ENCODE peak calls at places on chromosome 12, in nine cellular contexts. S is psoas muscle; W is GM10248; O is foreskin fibroblast; I is OCI-LY7; Q is upper lobe of right lung; T is CD8-positive, alpha-beta T cell; R is uterus; J is GM13977. K is an unnamed sample.
A peak's percentile ranks its signal among the peaks of the same experiment; 100 is the strongest.

GRCh38 chr12:9098463-9099026 is 17.2 kb downstream of the A2M start:
- DNase-seq in J (no peak), W (no peak), T (no peak), R (no peak), I (no peak), O (no peak), S (no peak), Q (no peak), K (no peak)

GRCh38 chr12:100169345-100169744 is 26.7 kb upstream of the BLTP3B start:
- DNase-seq in Q (no peak), R (no peak), I (no peak), T (no peak), O (no peak), S (no peak), J (no peak), W (no peak), K (no peak)

GRCh38 chr12:31585271-31585670 is 5.7 kb downstream of the DENND5B start:
- DNase-seq in T (no peak), I (no peak), O (peak; percentile 48), R (no peak), S (no peak), W (no peak), J (no peak), Q (no peak), K (no peak)

GRCh38 chr12:43551971-43552559 is at the start of gene ADAMTS20:
- DNase-seq in J (no peak), S (no peak), R (no peak), O (peak; percentile 58), W (no peak), I (no peak), T (no peak), Q (no peak), K (no peak)

GRCh38 chr12:112479413-112479812 is 60.7 kb downstream of the PTPN11 start:
- DNase-seq in R (no peak), T (no peak), I (no peak), Q (no peak), J (no peak), S (no peak), O (no peak), W (no peak), K (no peak)

GRCh38 chr12:55760663-55761062 is 17.7 kb downstream of the GDF11 start:
- DNase-seq in J (no peak), T (no peak), W (no peak), O (no peak), R (no peak), Q (no peak), I (no peak), S (no peak), K (no peak)

GRCh38 chr12:19518209-19518608 is 78.9 kb downstream of the AEBP2 start:
- DNase-seq in O (no peak), Q (no peak), T (no peak), W (no peak), J (no peak), I (no peak), R (no peak), S (no peak), K (no peak)

GRCh38 chr12:108664338-108665258 is 30.9 kb upstream of the SELPLG start:
- DNase-seq in W (peak; percentile 74), R (peak; percentile 95), T (peak; percentile 83), J (peak; percentile 75), S (peak; percentile 85), I (peak; percentile 92), Q (peak; percentile 77), O (peak; percentile 97), K (peak; percentile 88)

GRCh38 chr12:33047666-33048065 is 151.1 kb upstream of the PKP2 start:
- DNase-seq in S (no peak), T (no peak), J (no peak), Q (no peak), O (no peak), R (no peak), I (no peak), W (no peak), K (no peak)

DNA sequence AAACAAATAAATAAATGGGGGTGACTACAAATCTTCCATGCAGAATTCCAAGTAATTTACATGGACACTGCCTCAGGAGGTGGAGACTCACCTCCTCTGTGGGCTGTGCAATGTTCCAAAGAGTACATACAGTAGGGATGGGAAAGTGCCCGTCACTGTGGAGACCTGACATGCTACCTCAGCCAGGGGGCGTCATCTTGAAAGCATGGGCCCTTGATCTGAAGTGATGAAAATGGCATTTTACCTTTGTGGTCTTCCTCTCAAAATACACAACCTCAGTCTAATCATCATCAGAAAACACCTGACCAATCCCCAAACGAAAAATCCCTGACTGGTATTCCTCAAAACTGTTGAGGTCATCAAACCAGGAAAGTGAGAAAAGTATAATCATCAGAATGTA is 48.4 kb downstream of the ANAPC7 start:
- DNase-seq in Q (no peak), R (no peak), W (peak; percentile 59), T (peak; percentile 24), I (peak; percentile 74), O (peak; percentile 34), S (no peak), J (peak; percentile 49), K (no peak)
- TF ChIP-seq CTCF in Q (peak; percentile 30), R (no peak), W (peak; percentile 50), T (peak; percentile 36), I (peak; percentile 89), O (peak; percentile 37), S (peak; percentile 21), J (peak; percentile 62), K (peak; percentile 30)

GRCh38 chr12:47160296-47161244 is 80.8 kb upstream of the AMIGO2 start:
- DNase-seq in W (no peak), O (no peak), I (no peak), S (no peak), R (no peak), J (no peak), Q (no peak), T (no peak), K (no peak)

GRCh38 chr12:47164116-47164515 is 84.4 kb upstream of the AMIGO2 start:
- DNase-seq in W (no peak), S (no peak), T (no peak), I (no peak), O (no peak), R (no peak), Q (no peak), J (no peak), K (no peak)

GRCh38 chr12:47165934-47166333 is 86.2 kb upstream of the AMIGO2 start:
- DNase-seq in Q (no peak), R (peak; percentile 48), J (no peak), S (no peak), W (no peak), T (no peak), I (no peak), O (no peak), K (no peak)

GRCh38 chr12:47166365-47166764 is 86.6 kb upstream of the AMIGO2 start:
- DNase-seq in I (no peak), O (no peak), J (no peak), S (no peak), R (no peak), Q (no peak), T (no peak), W (no peak), K (no peak)

GRCh38 chr12:47164730-47165439 is 85.1 kb upstream of the AMIGO2 start:
- DNase-seq in W (no peak), S (no peak), T (no peak), Q (no peak), I (no peak), J (no peak), R (no peak), O (peak; percentile 74), K (peak; percentile 67)
- TF ChIP-seq CTCF in W (no peak), S (no peak), T (no peak), Q (no peak), I (peak; percentile 29), J (no peak), R (no peak), O (no peak), K (no peak)

DNA sequence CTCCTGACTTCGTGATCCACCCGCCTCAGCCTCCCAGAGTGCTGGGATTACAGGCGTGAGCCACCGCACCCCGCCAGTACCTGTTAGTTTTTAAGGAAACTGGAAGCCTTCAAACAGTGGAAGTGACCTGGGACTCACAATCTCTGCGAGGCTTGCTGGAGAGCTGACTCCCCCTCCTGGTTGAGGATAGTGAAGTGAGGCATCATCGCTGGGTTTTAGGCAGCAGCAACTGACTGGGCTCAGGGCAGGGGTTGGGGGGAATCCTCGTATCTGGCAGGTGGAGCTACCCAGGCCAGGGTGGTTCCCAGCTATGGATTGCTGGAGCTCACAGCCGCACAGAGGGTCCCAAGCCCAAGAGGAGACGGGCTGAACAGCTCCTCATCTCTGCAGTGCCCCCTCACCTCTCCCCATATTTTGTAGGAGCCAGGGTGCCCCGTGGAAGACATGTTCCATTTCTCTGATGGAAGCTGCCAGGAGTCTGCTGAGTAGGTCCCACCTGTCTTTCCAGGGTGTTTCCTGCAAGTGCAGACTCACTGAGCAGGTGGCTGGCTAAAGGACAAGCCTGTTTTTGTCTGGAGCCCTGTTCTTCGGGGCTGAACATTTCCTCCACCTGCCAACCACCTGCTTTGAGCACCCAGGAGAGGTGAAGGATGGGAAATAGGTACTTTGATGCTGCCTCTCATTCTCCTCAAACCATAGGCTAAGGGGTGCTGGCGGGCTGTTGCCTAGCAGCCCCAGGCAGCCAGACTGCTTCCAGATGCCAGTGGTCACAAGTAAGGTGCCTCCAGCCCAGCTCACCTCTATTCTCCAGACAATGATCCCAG is 3.1 kb downstream of the AVIL start:
- DNase-seq in W (no peak), T (no peak), R (no peak), S (no peak), Q (peak; percentile 42), J (no peak), O (peak; percentile 45), I (no peak), K (no peak)
- TF ChIP-seq CTCF in W (no peak), T (no peak), R (no peak), S (no peak), Q (no peak), J (no peak), O (no peak), I (peak; percentile 16), K (no peak)

GRCh38 chr12:47306130-47306529 is 226.4 kb upstream of the AMIGO2 start:
- DNase-seq in T (no peak), O (no peak), R (no peak), I (no peak), W (no peak), S (no peak), J (no peak), Q (no peak), K (no peak)

GRCh38 chr12:47311011-47311410 is 231.3 kb upstream of the AMIGO2 start:
- DNase-seq in Q (no peak), T (no peak), I (no peak), J (no peak), W (no peak), O (no peak), S (no peak), R (no peak), K (no peak)

GRCh38 chr12:47305464-47305863 is 225.7 kb upstream of the AMIGO2 start:
- DNase-seq in S (no peak), J (no peak), T (no peak), O (no peak), Q (no peak), R (no peak), W (no peak), I (no peak), K (no peak)

GRCh38 chr12:47308672-47309071 is 228.9 kb upstream of the AMIGO2 start:
- DNase-seq in Q (no peak), S (no peak), R (no peak), J (no peak), W (no peak), T (no peak), O (no peak), I (no peak), K (no peak)

GRCh38 chr12:47307680-47308399 is 228.1 kb upstream of the AMIGO2 start:
- DNase-seq in R (no peak), Q (no peak), I (peak; percentile 76), O (peak; percentile 81), J (peak; percentile 66), S (no peak), T (peak; percentile 51), W (peak; percentile 48), K (peak; percentile 27)
- TF ChIP-seq CTCF in R (peak; percentile 17), Q (peak; percentile 65), I (peak; percentile 96), O (peak; percentile 55), J (peak; percentile 68), S (peak; percentile 19), T (peak; percentile 60), W (peak; percentile 70), K (peak; percentile 72)

K was measured in AG09319.